ENCODE peak calls at places on chromosome 12, in nine cellular contexts. One of them, this sample, is unnamed.

GRCh38 chr12:83514372-83514771 is 827.7 kb downstream of the TMTC2 start:
- DNase-seq in Ammon's horn: no peak
- DNase-seq in H9: no peak
- DNase-seq in iPS-NIHi11: no peak
- DNase-seq in endothelial cell: no peak
- DNase-seq in mucosa of descending colon: no peak
- DNase-seq in EL: no peak
- DNase-seq in fibroblast of lung: no peak
- DNase-seq in NAMALWA: no peak
- DNase-seq in this sample: no peak

GRCh38 chr12:123987022-123987421 is 14.0 kb downstream of the ZNF664 start:
- DNase-seq in Ammon's horn: no peak
- DNase-seq in H9: no peak
- DNase-seq in iPS-NIHi11: no peak
- DNase-seq in endothelial cell: no peak
- DNase-seq in mucosa of descending colon: no peak
- DNase-seq in EL: no peak
- DNase-seq in fibroblast of lung: no peak
- DNase-seq in NAMALWA: no peak
- DNase-seq in this sample: no peak

GRCh38 chr12:81758421-81759214 is 532 bp downstream of the PPFIA2 start:
- DNase-seq in Ammon's horn: peak
- DNase-seq in H9: peak
- DNase-seq in iPS-NIHi11: peak
- DNase-seq in endothelial cell: peak
- DNase-seq in mucosa of descending colon: peak
- DNase-seq in EL: peak
- DNase-seq in fibroblast of lung: peak
- DNase-seq in NAMALWA: no peak
- DNase-seq in this sample: peak

GRCh38 chr12:123912415-123913385 is 59.9 kb downstream of the CCDC92 start:
- DNase-seq in Ammon's horn: no peak
- DNase-seq in H9: no peak
- DNase-seq in iPS-NIHi11: no peak
- DNase-seq in endothelial cell: no peak
- DNase-seq in mucosa of descending colon: no peak
- DNase-seq in EL: no peak
- DNase-seq in fibroblast of lung: no peak
- DNase-seq in NAMALWA: peak
- DNase-seq in this sample: no peak

GRCh38 chr12:131757111-131757510 is 46.2 kb downstream of the SFSWAP start:
- DNase-seq in Ammon's horn: no peak
- DNase-seq in H9: no peak
- DNase-seq in iPS-NIHi11: no peak
- DNase-seq in endothelial cell: no peak
- DNase-seq in mucosa of descending colon: no peak
- DNase-seq in EL: no peak
- DNase-seq in fibroblast of lung: no peak
- DNase-seq in NAMALWA: no peak
- DNase-seq in this sample: no peak

GRCh38 chr12:124915249-124916236 is 1.1 kb upstream of the UBC start:
- DNase-seq in Ammon's horn: peak
- DNase-seq in H9: peak
- DNase-seq in iPS-NIHi11: no peak
- DNase-seq in endothelial cell: no peak
- DNase-seq in mucosa of descending colon: peak
- DNase-seq in EL: peak
- DNase-seq in fibroblast of lung: peak
- DNase-seq in NAMALWA: no peak
- DNase-seq in this sample: peak

GRCh38 chr12:28958553-28959195 is 190.4 kb upstream of the FAR2 start:
- DNase-seq in Ammon's horn: peak
- DNase-seq in H9: no peak
- DNase-seq in iPS-NIHi11: no peak
- DNase-seq in endothelial cell: no peak
- DNase-seq in mucosa of descending colon: no peak
- DNase-seq in EL: no peak
- DNase-seq in fibroblast of lung: peak
- DNase-seq in NAMALWA: no peak
- DNase-seq in this sample: no peak

GRCh38 chr12:30578426-30578825 is 117.2 kb downstream of the IPO8 start:
- DNase-seq in Ammon's horn: no peak
- DNase-seq in H9: no peak
- DNase-seq in iPS-NIHi11: no peak
- DNase-seq in endothelial cell: no peak
- DNase-seq in mucosa of descending colon: no peak
- DNase-seq in EL: no peak
- DNase-seq in fibroblast of lung: no peak
- DNase-seq in NAMALWA: no peak
- DNase-seq in this sample: no peak

GRCh38 chr12:57498143-57498524 is 10.3 kb downstream of the MARS1 start:
- DNase-seq in Ammon's horn: no peak
- DNase-seq in H9: peak
- DNase-seq in iPS-NIHi11: no peak
- DNase-seq in endothelial cell: no peak
- DNase-seq in mucosa of descending colon: no peak
- DNase-seq in EL: no peak
- DNase-seq in fibroblast of lung: no peak
- DNase-seq in NAMALWA: no peak
- DNase-seq in this sample: no peak

GRCh38 chr12:114658002-114658441 is 26.0 kb downstream of the TBX3 start:
- DNase-seq in Ammon's horn: no peak
- DNase-seq in H9: no peak
- DNase-seq in iPS-NIHi11: no peak
- DNase-seq in endothelial cell: no peak
- DNase-seq in mucosa of descending colon: no peak
- DNase-seq in EL: no peak
- DNase-seq in fibroblast of lung: peak
- DNase-seq in NAMALWA: no peak
- DNase-seq in this sample: peak

GRCh38 chr12:119456824-119457223 is 122.3 kb downstream of the CCDC60 start:
- DNase-seq in Ammon's horn: no peak
- DNase-seq in H9: no peak
- DNase-seq in iPS-NIHi11: no peak
- DNase-seq in endothelial cell: no peak
- DNase-seq in mucosa of descending colon: no peak
- DNase-seq in EL: no peak
- DNase-seq in fibroblast of lung: no peak
- DNase-seq in NAMALWA: no peak
- DNase-seq in this sample: no peak

GRCh38 chr12:58443273-58443980 is 476.9 kb downstream of the LRIG3 start:
- DNase-seq in Ammon's horn: no peak
- DNase-seq in H9: peak
- DNase-seq in iPS-NIHi11: peak
- DNase-seq in endothelial cell: peak
- DNase-seq in mucosa of descending colon: no peak
- DNase-seq in EL: peak
- DNase-seq in fibroblast of lung: peak
- DNase-seq in NAMALWA: peak
- DNase-seq in this sample: peak

GRCh38 chr12:90828621-90829020 is 126.4 kb downstream of the CCER1 start:
- DNase-seq in Ammon's horn: no peak
- DNase-seq in H9: no peak
- DNase-seq in iPS-NIHi11: no peak
- DNase-seq in endothelial cell: no peak
- DNase-seq in mucosa of descending colon: no peak
- DNase-seq in EL: no peak
- DNase-seq in fibroblast of lung: no peak
- DNase-seq in NAMALWA: no peak
- DNase-seq in this sample: no peak

GRCh38 chr12:16857456-16857923 is 251.5 kb upstream of the LMO3 start:
- DNase-seq in Ammon's horn: no peak
- DNase-seq in H9: no peak
- DNase-seq in iPS-NIHi11: no peak
- DNase-seq in endothelial cell: no peak
- DNase-seq in mucosa of descending colon: no peak
- DNase-seq in EL: no peak
- DNase-seq in fibroblast of lung: no peak
- DNase-seq in NAMALWA: peak
- DNase-seq in this sample: no peak

GRCh38 chr12:52720487-52720886 is 17.2 kb upstream of the KRT77 start:
- DNase-seq in Ammon's horn: no peak
- DNase-seq in H9: no peak
- DNase-seq in iPS-NIHi11: no peak
- DNase-seq in endothelial cell: no peak
- DNase-seq in mucosa of descending colon: no peak
- DNase-seq in EL: peak
- DNase-seq in fibroblast of lung: no peak
- DNase-seq in NAMALWA: no peak
- DNase-seq in this sample: peak

GRCh38 chr12:64203775-64204174 is 18.3 kb downstream of the KICS2 start:
- DNase-seq in Ammon's horn: no peak
- DNase-seq in H9: no peak
- DNase-seq in iPS-NIHi11: no peak
- DNase-seq in endothelial cell: no peak
- DNase-seq in mucosa of descending colon: no peak
- DNase-seq in EL: no peak
- DNase-seq in fibroblast of lung: no peak
- DNase-seq in NAMALWA: no peak
- DNase-seq in this sample: no peak

GRCh38 chr12:123033392-123034021 is 53.0 kb downstream of the ARL6IP4 start:
- DNase-seq in Ammon's horn: no peak
- DNase-seq in H9: no peak
- DNase-seq in iPS-NIHi11: no peak
- DNase-seq in endothelial cell: no peak
- DNase-seq in mucosa of descending colon: no peak
- DNase-seq in EL: no peak
- DNase-seq in fibroblast of lung: no peak
- DNase-seq in NAMALWA: no peak
- DNase-seq in this sample: no peak

GRCh38 chr12:89710873-89711179 is 2.2 kb upstream of the ATP2B1 start:
- DNase-seq in Ammon's horn: no peak
- DNase-seq in H9: no peak
- DNase-seq in iPS-NIHi11: no peak
- DNase-seq in endothelial cell: no peak
- DNase-seq in mucosa of descending colon: no peak
- DNase-seq in EL: no peak
- DNase-seq in fibroblast of lung: no peak
- DNase-seq in NAMALWA: peak
- DNase-seq in this sample: no peak

GRCh38 chr12:109863961-109864712 is 16.2 kb downstream of the GLTP start:
- DNase-seq in Ammon's horn: peak
- DNase-seq in H9: no peak
- DNase-seq in iPS-NIHi11: no peak
- DNase-seq in endothelial cell: no peak
- DNase-seq in mucosa of descending colon: no peak
- DNase-seq in EL: peak
- DNase-seq in fibroblast of lung: peak
- DNase-seq in NAMALWA: no peak
- DNase-seq in this sample: no peak

GRCh38 chr12:115411121-115411520 is 727.1 kb upstream of the TBX3 start:
- DNase-seq in Ammon's horn: no peak
- DNase-seq in H9: no peak
- DNase-seq in iPS-NIHi11: peak
- DNase-seq in endothelial cell: no peak
- DNase-seq in mucosa of descending colon: no peak
- DNase-seq in EL: no peak
- DNase-seq in fibroblast of lung: no peak
- DNase-seq in NAMALWA: no peak
- DNase-seq in this sample: peak

GRCh38 chr12:68636268-68636667 is 25.6 kb downstream of the RAP1B start:
- DNase-seq in Ammon's horn: no peak
- DNase-seq in H9: no peak
- DNase-seq in iPS-NIHi11: no peak
- DNase-seq in endothelial cell: no peak
- DNase-seq in mucosa of descending colon: no peak
- DNase-seq in EL: peak
- DNase-seq in fibroblast of lung: peak
- DNase-seq in NAMALWA: peak
- DNase-seq in this sample: no peak

GRCh38 chr12:12803186-12803585 is 10.0 kb upstream of the DDX47 start:
- DNase-seq in Ammon's horn: no peak
- DNase-seq in H9: no peak
- DNase-seq in iPS-NIHi11: peak
- DNase-seq in endothelial cell: no peak
- DNase-seq in mucosa of descending colon: peak
- DNase-seq in EL: peak
- DNase-seq in fibroblast of lung: peak
- DNase-seq in NAMALWA: peak
- DNase-seq in this sample: peak

GRCh38 chr12:75162845-75163244 is 46.8 kb downstream of the KCNC2 start:
- DNase-seq in Ammon's horn: no peak
- DNase-seq in H9: no peak
- DNase-seq in iPS-NIHi11: no peak
- DNase-seq in endothelial cell: no peak
- DNase-seq in mucosa of descending colon: no peak
- DNase-seq in EL: no peak
- DNase-seq in fibroblast of lung: no peak
- DNase-seq in NAMALWA: no peak
- DNase-seq in this sample: no peak

GRCh38 chr12:20451759-20452158 is 83.4 kb downstream of the PDE3A start:
- DNase-seq in Ammon's horn: no peak
- DNase-seq in H9: no peak
- DNase-seq in iPS-NIHi11: no peak
- DNase-seq in endothelial cell: no peak
- DNase-seq in mucosa of descending colon: no peak
- DNase-seq in EL: peak
- DNase-seq in fibroblast of lung: no peak
- DNase-seq in NAMALWA: no peak
- DNase-seq in this sample: peak

GRCh38 chr12:83763425-83763824 is 1076.7 kb downstream of the TMTC2 start:
- DNase-seq in Ammon's horn: no peak
- DNase-seq in H9: no peak
- DNase-seq in iPS-NIHi11: no peak
- DNase-seq in endothelial cell: no peak
- DNase-seq in mucosa of descending colon: no peak
- DNase-seq in EL: no peak
- DNase-seq in fibroblast of lung: no peak
- DNase-seq in NAMALWA: no peak
- DNase-seq in this sample: no peak

GRCh38 chr12:32478166-32478565 is 78.8 kb downstream of the FGD4 start:
- DNase-seq in Ammon's horn: no peak
- DNase-seq in H9: no peak
- DNase-seq in iPS-NIHi11: no peak
- DNase-seq in endothelial cell: no peak
- DNase-seq in mucosa of descending colon: no peak
- DNase-seq in EL: no peak
- DNase-seq in fibroblast of lung: no peak
- DNase-seq in NAMALWA: no peak
- DNase-seq in this sample: no peak

GRCh38 chr12:108798551-108799221 is 58.7 kb downstream of the SSH1 start:
- DNase-seq in Ammon's horn: peak
- DNase-seq in H9: no peak
- DNase-seq in iPS-NIHi11: no peak
- DNase-seq in endothelial cell: no peak
- DNase-seq in mucosa of descending colon: no peak
- DNase-seq in EL: peak
- DNase-seq in fibroblast of lung: peak
- DNase-seq in NAMALWA: no peak
- DNase-seq in this sample: no peak

GRCh38 chr12:642633-643477 is 20.4 kb downstream of the NINJ2 start:
- DNase-seq in Ammon's horn: peak
- DNase-seq in H9: peak
- DNase-seq in iPS-NIHi11: peak
- DNase-seq in endothelial cell: peak
- DNase-seq in mucosa of descending colon: peak
- DNase-seq in EL: peak
- DNase-seq in fibroblast of lung: peak
- DNase-seq in NAMALWA: peak
- DNase-seq in this sample: peak

GRCh38 chr12:77845831-77846230 is 15.1 kb downstream of the NAV3 start:
- DNase-seq in Ammon's horn: no peak
- DNase-seq in H9: no peak
- DNase-seq in iPS-NIHi11: no peak
- DNase-seq in endothelial cell: no peak
- DNase-seq in mucosa of descending colon: no peak
- DNase-seq in EL: peak
- DNase-seq in fibroblast of lung: peak
- DNase-seq in NAMALWA: no peak
- DNase-seq in this sample: peak

GRCh38 chr12:92141585-92142244 is 3.9 kb downstream of the BTG1 start:
- DNase-seq in Ammon's horn: no peak
- DNase-seq in H9: no peak
- DNase-seq in iPS-NIHi11: no peak
- DNase-seq in endothelial cell: no peak
- DNase-seq in mucosa of descending colon: no peak
- DNase-seq in EL: no peak
- DNase-seq in fibroblast of lung: peak
- DNase-seq in NAMALWA: peak
- DNase-seq in this sample: no peak

GRCh38 chr12:30754383-30754749 is 385 bp downstream of the CAPRIN2 start:
- DNase-seq in Ammon's horn: peak
- DNase-seq in H9: no peak
- DNase-seq in iPS-NIHi11: no peak
- DNase-seq in endothelial cell: no peak
- DNase-seq in mucosa of descending colon: no peak
- DNase-seq in EL: no peak
- DNase-seq in fibroblast of lung: no peak
- DNase-seq in NAMALWA: no peak
- DNase-seq in this sample: no peak

This sample was measured in Daoy.